ENCODE peak calls at places on chromosomes 6 and 20, in eight cellular contexts. U is IMR-90, N is lung, Y is AG10803, F is cardiac muscle cell, Q is A549, S is PC-9, P is RWPE1. A is an unnamed sample.

GRCh38 chr6:12008366-12009179 is 3.5 kb upstream of the HIVEP1 start:
- DNase-seq in F (peak), Q (peak), Y (peak), N (peak), U (peak), S (peak), P (peak), A (peak)

GRCh38 chr6:18293192-18293904 is 29.0 kb upstream of the DEK start:
- DNase-seq in P (no peak), Y (peak), U (peak), S (no peak), Q (no peak), F (no peak), N (no peak), A (no peak)

GRCh38 chr20:46512943-46513844 is at the start of gene ZNF334:
- DNase-seq in Q (no peak), U (peak), S (no peak), F (peak), N (peak), P (peak), Y (peak), A (peak)

GRCh38 chr6:105317607-105318533 is 85.0 kb downstream of the PREP start:
- DNase-seq in N (no peak), P (no peak), S (peak), Q (no peak), Y (no peak), U (no peak), F (no peak), A (no peak)

GRCh38 chr6:39189131-39189530 is 40.1 kb downstream of the KCNK5 start:
- DNase-seq in Y (no peak), N (no peak), U (no peak), S (no peak), F (no peak), P (no peak), Q (no peak), A (no peak)

GRCh38 chr6:116461563-116462507 is 660 bp downstream of the CALHM6 start:
- DNase-seq in U (peak), Q (no peak), F (peak), P (no peak), N (peak), Y (peak), S (no peak), A (peak)

GRCh38 chr6:156949376-156949775 is 172.2 kb downstream of the ARID1B start:
- DNase-seq in Q (peak), Y (peak), N (peak), S (peak), U (peak), F (no peak), P (peak), A (no peak)

GRCh38 chr6:10719386-10720228 is 3.3 kb upstream of the TMEM14C start:
- DNase-seq in F (no peak), U (no peak), P (no peak), Q (no peak), S (peak), N (peak), Y (peak), A (no peak)

GRCh38 chr6:20058912-20059311 is 153.4 kb downstream of the MBOAT1 start:
- DNase-seq in Y (no peak), U (no peak), S (no peak), F (no peak), N (no peak), Q (no peak), P (no peak), A (no peak)

GRCh38 chr6:119147101-119148053 is 68.9 kb upstream of the FAM184A start:
- DNase-seq in S (peak), P (peak), N (peak), Y (peak), U (peak), F (no peak), Q (peak), A (no peak)

GRCh38 chr20:4812641-4813075 is 90.9 kb downstream of the PRND start:
- DNase-seq in Y (no peak), U (no peak), N (no peak), P (no peak), S (no peak), Q (no peak), F (no peak), A (no peak)

GRCh38 chr20:59518881-59519706 is 85.2 kb upstream of the PHACTR3 start:
- DNase-seq in S (peak), N (no peak), Y (peak), U (peak), Q (peak), F (peak), P (peak), A (no peak)

GRCh38 chr6:31156647-31157046 is 955 bp downstream of the CCHCR1 start:
- DNase-seq in Q (no peak), S (no peak), U (no peak), F (no peak), Y (no peak), P (no peak), N (no peak), A (no peak)

GRCh38 chr20:25397827-25398226 is 7.2 kb upstream of the ABHD12 start:
- DNase-seq in N (no peak), P (no peak), Y (no peak), Q (no peak), S (peak), U (peak), F (no peak), A (no peak)

GRCh38 chr20:59787186-59787890 is 146.1 kb downstream of the SYCP2 start:
- DNase-seq in F (no peak), U (no peak), Q (no peak), Y (no peak), S (no peak), P (no peak), N (no peak), A (peak)

GRCh38 chr6:166338854-166339253 is 3.5 kb downstream of the SFT2D1 start:
- DNase-seq in Y (no peak), S (no peak), F (no peak), P (no peak), Q (no peak), U (no peak), N (no peak), A (no peak)

GRCh38 chr6:56374841-56375369 is 127.5 kb upstream of the COL21A1 start:
- DNase-seq in F (no peak), N (no peak), S (no peak), P (no peak), U (peak), Y (peak), Q (no peak), A (no peak)

GRCh38 chr6:42239736-42240375 is 22.2 kb upstream of the MRPS10 start:
- DNase-seq in N (no peak), Y (peak), S (peak), P (peak), Q (no peak), U (peak), F (no peak), A (no peak)

GRCh38 chr6:133787859-133788505 is 100.9 kb upstream of the TCF21 start:
- DNase-seq in Y (no peak), Q (no peak), F (peak), P (no peak), N (no peak), U (no peak), S (no peak), A (no peak)

GRCh38 chr6:163707385-163708355 is 293.2 kb downstream of the QKI start:
- DNase-seq in S (no peak), P (no peak), N (no peak), U (no peak), F (no peak), Q (no peak), Y (no peak), A (no peak)
- TF ChIP-seq CTCF in S (no peak), P (no peak), N (no peak), U (no peak), F (no peak), Q (no peak), Y (no peak), A (peak)

DNA sequence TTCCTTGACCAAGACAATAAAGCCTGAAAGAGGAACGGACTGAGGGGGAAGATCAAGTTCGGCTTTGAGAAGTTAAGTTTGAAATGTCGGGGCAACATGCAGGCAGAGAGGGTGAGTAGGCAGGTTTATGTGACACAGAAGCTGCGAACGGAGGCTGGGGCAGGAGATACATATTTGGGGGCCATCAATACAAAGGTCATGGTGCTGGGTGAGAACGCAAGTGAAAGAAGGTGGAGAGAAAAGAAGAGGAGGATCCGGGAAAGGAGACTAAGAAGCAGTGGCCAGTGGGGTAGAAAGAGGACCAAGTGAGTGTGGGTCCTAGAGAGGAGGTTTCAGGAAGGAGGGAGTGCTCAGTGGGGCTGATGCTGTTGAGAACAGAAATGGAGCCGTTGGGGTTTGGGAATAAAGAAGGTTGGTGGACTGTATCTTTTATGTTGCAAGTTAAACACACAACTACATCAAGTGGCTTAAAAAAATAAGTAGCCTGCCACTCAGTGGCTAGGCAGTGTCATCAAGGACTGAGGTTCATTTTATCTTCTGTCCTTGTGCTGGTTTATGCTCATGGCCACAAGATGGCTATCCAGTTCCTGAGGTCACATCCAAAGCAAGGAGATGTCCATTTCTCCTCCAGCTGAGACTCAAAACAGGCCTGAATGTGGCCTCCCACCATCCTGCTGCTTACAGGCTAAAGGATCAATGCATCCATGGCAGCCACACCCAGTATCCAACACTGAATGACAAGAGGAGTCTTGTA is 1.7 kb upstream of the BLCAP start:
- DNase-seq in Y (no peak), Q (no peak), S (no peak), P (no peak), U (no peak), F (no peak), N (no peak), A (peak)
- TF ChIP-seq CTCF in Y (no peak), Q (no peak), S (no peak), P (no peak), U (no peak), F (no peak), N (no peak), A (no peak)

DNA sequence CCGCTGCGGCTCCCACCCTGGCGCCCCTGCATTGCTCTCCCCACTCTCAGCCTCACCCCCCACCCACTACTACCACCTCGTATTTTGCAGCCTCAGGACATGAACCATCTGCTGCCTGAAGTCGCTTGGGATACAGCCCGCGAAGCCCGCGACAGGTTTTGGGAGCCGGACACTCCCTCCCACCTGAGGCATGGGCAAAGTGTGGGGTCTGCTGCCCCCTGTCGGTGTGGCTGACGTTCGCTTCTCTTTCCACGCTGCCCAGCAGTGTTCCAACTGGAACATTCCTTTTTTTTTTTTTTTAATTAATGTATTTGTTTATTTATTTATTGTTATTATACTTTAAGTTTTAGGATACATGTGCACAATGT is 15.3 kb upstream of the LPA start:
- DNase-seq in P (no peak), U (no peak), Q (no peak), F (peak), S (no peak), Y (no peak), N (no peak), A (peak)
- TF ChIP-seq CTCF in P (no peak), U (no peak), Q (no peak), F (peak), S (no peak), Y (no peak), N (no peak), A (peak)

GRCh38 chr20:62780204-62780603 is 16.1 kb upstream of the MRGBP start:
- DNase-seq in N (no peak), Q (no peak), S (no peak), Y (no peak), U (no peak), P (no peak), F (no peak), A (no peak)

GRCh38 chr20:62782893-62783278 is 13.4 kb upstream of the MRGBP start:
- DNase-seq in F (no peak), U (no peak), Y (no peak), P (no peak), Q (no peak), N (no peak), S (no peak), A (no peak)

GRCh38 chr20:62780696-62781095 is 15.6 kb upstream of the MRGBP start:
- DNase-seq in U (no peak), Y (no peak), F (no peak), S (no peak), Q (no peak), P (no peak), N (no peak), A (no peak)

GRCh38 chr20:62784497-62784896 is 11.8 kb upstream of the MRGBP start:
- DNase-seq in U (no peak), Q (no peak), P (no peak), N (no peak), F (no peak), Y (no peak), S (no peak), A (no peak)

DNA sequence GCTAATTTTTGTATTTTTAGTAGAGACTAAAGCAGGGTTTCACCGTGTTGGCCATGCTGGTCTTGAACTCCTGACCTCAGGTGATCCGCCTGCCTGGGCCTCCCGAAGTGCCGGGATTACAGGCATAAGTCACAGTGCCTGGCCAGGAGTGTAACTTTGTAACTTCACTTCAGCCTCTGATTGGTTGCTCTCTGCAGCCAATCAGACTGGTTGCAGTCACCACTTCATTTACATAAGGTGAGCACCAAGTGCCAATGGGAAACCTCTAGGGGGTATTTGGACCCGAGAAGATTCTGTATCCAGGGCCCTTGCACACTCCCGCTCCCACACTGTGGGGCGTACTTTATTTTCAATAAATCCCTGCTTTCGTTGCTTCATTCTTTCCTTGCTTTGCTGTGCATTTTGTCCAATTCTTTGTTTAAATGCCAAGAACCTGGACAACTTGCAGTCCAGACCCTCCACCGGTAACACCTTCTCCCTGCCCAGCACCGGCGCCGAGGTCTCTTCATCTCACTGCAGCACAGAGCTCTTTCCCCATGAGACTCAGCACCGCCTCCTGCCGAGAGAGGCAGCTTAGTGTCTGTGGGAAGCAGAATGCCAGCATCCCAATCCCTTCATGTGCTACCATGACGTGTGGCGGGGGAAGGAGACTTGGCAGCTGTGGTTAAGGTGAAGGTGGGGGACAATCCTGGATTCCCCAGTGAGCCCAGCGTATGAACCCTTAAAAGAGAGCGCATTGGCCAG is 14.0 kb upstream of the MRGBP start:
- DNase-seq in Y (no peak), P (no peak), Q (no peak), N (no peak), F (no peak), U (no peak), S (no peak), A (no peak)
- TF ChIP-seq CTCF in Y (peak), P (no peak), Q (no peak), N (no peak), F (peak), U (peak), S (no peak), A (no peak)

GRCh38 chr6:43455034-43455747 is at the start of gene DLK2:
- DNase-seq in U (no peak), S (no peak), F (peak), N (no peak), Y (no peak), P (peak), Q (peak), A (no peak)

GRCh38 chr6:43456737-43457126 is 1.4 kb upstream of the DLK2 start:
- DNase-seq in F (no peak), U (no peak), N (no peak), P (no peak), Q (no peak), Y (no peak), S (no peak), A (no peak)

GRCh38 chr6:43459535-43459934 is 4.2 kb upstream of the DLK2 start:
- DNase-seq in S (no peak), F (no peak), U (no peak), Q (no peak), Y (no peak), N (no peak), P (no peak), A (no peak)

GRCh38 chr6:43460032-43460431 is 4.7 kb upstream of the DLK2 start:
- DNase-seq in U (no peak), P (no peak), F (no peak), Q (no peak), Y (no peak), N (no peak), S (no peak), A (no peak)

GRCh38 chr6:43457643-43458042 is 2.3 kb upstream of the DLK2 start:
- DNase-seq in Y (no peak), P (no peak), N (no peak), Q (no peak), S (no peak), U (no peak), F (no peak), A (no peak)
- TF ChIP-seq CTCF in Y (no peak), P (no peak), N (no peak), Q (peak), S (peak), U (no peak), F (no peak), A (peak)

GRCh38 chr20:62096421-62097380 is 25.6 kb upstream of the LSM14B start:
- DNase-seq in F (no peak), U (no peak), Q (no peak), N (no peak), S (no peak), Y (no peak), P (no peak), A (no peak)
- TF ChIP-seq CTCF in F (no peak), U (no peak), Q (no peak), N (no peak), S (no peak), Y (no peak), P (no peak), A (no peak)

GRCh38 chr20:50646483-50646996 is 44.8 kb downstream of the RIPOR3 start:
- DNase-seq in S (peak), F (no peak), P (no peak), Y (peak), N (no peak), U (peak), Q (no peak), A (no peak)
- TF ChIP-seq CTCF in S (peak), F (peak), P (no peak), Y (peak), N (no peak), U (peak), Q (peak), A (peak)

A was measured in type B pancreatic cell.